ENCODE peak calls at places on chromosomes 2 and 18, in nine cellular contexts. A, M, I, V, Q, R, X, H and L are unnamed samples.

GRCh38 chr2:227325824-227326195 is 759 bp downstream of the MFF start:
- DNase-seq in I (no peak), X (peak), M (peak), H (no peak), A (no peak), Q (peak), V (no peak), R (peak), L (no peak)

GRCh38 chr2:172250801-172251200 is 148.1 kb upstream of the DLX2 start:
- DNase-seq in V (no peak), H (no peak), M (no peak), Q (no peak), I (no peak), A (no peak), R (no peak), X (no peak), L (no peak)

GRCh38 chr18:27735117-27735516 is 441.8 kb downstream of the CDH2 start:
- DNase-seq in M (no peak), R (no peak), V (no peak), A (no peak), H (no peak), Q (no peak), I (no peak), X (no peak), L (no peak)

GRCh38 chr18:75287700-75288099 is 77.1 kb downstream of the TSHZ1 start:
- DNase-seq in M (no peak), A (no peak), X (no peak), H (no peak), I (no peak), V (no peak), R (no peak), Q (no peak), L (no peak)

GRCh38 chr2:222802502-222803196 is 58.2 kb upstream of the ACSL3 start:
- DNase-seq in Q (no peak), A (no peak), M (no peak), H (no peak), I (no peak), X (no peak), V (no peak), R (no peak), L (no peak)

GRCh38 chr2:157479081-157480027 is 35.5 kb upstream of the CYTIP start:
- DNase-seq in R (no peak), V (no peak), H (no peak), X (no peak), A (no peak), I (no peak), Q (no peak), M (no peak), L (no peak)

GRCh38 chr2:61220768-61221167 is 58.8 kb downstream of the C2orf74 start:
- DNase-seq in I (no peak), H (no peak), M (peak), A (no peak), Q (no peak), V (peak), X (no peak), R (no peak), L (no peak)

GRCh38 chr2:46299365-46300263 is 2.4 kb downstream of the EPAS1 start:
- DNase-seq in V (peak), R (peak), A (no peak), Q (peak), M (peak), X (peak), I (no peak), H (no peak), L (no peak)

GRCh38 chr2:45691152-45691551 is 39.7 kb downstream of the PRKCE start:
- DNase-seq in I (no peak), X (no peak), A (no peak), R (no peak), Q (no peak), H (no peak), M (no peak), V (peak), L (no peak)

GRCh38 chr2:227632827-227633226 is 15.5 kb downstream of the SCYGR4 start:
- DNase-seq in I (no peak), A (no peak), M (no peak), R (no peak), Q (no peak), H (no peak), X (no peak), V (no peak), L (no peak)

GRCh38 chr18:6547476-6547875 is 132.8 kb upstream of the L3MBTL4 start:
- DNase-seq in R (no peak), Q (no peak), X (no peak), A (no peak), M (no peak), I (no peak), H (no peak), V (no peak), L (no peak)

GRCh38 chr2:38376346-38376682 is 759 bp downstream of the ATL2 start:
- DNase-seq in I (peak), M (peak), H (peak), R (peak), A (peak), V (no peak), Q (no peak), X (no peak), L (peak)